ENCODE peak calls at places on chromosome 22, in four cellular contexts. One of them, this sample, is unnamed.

GRCh38 chr22:32202539-32203180 is 2.2 kb downstream of the RFPL2 start:
- DNase-seq in A549: peak; percentile 78
- DNase-seq in K562: peak; percentile 16
- DNase-seq in IMR-90: peak; percentile 22
- DNase-seq in this sample: no peak

GRCh38 chr22:23385301-23386244 is 194.5 kb downstream of the IGLL1 start:
- DNase-seq in A549: peak; percentile 77
- DNase-seq in K562: peak; percentile 82
- DNase-seq in IMR-90: peak; percentile 71
- DNase-seq in this sample: peak; percentile 80

GRCh38 chr22:43152355-43153071 is 1.2 kb downstream of the TSPO start:
- DNase-seq in A549: peak; percentile 55
- DNase-seq in K562: no peak
- DNase-seq in IMR-90: peak; percentile 22
- DNase-seq in this sample: peak; percentile 65

GRCh38 chr22:42752230-42752746 is 31.6 kb upstream of the A4GALT start:
- DNase-seq in A549: peak; percentile 51
- DNase-seq in K562: no peak
- DNase-seq in IMR-90: no peak
- DNase-seq in this sample: no peak

GRCh38 chr22:20508815-20509271 is 1.4 kb downstream of the MED15 start:
- DNase-seq in A549: no peak
- DNase-seq in K562: peak; percentile 56
- DNase-seq in IMR-90: no peak
- DNase-seq in this sample: no peak

GRCh38 chr22:48874956-48875355 is 952.7 kb downstream of the BRD1 start:
- DNase-seq in A549: no peak
- DNase-seq in K562: no peak
- DNase-seq in IMR-90: no peak
- DNase-seq in this sample: no peak

GRCh38 chr22:42716221-42716620 is 4.4 kb downstream of the A4GALT start:
- DNase-seq in A549: no peak
- DNase-seq in K562: no peak
- DNase-seq in IMR-90: no peak
- DNase-seq in this sample: no peak

GRCh38 chr22:26800858-26801257 is 143.5 kb downstream of the MIAT start:
- DNase-seq in A549: peak; percentile 44
- DNase-seq in K562: peak; percentile 18
- DNase-seq in IMR-90: peak; percentile 76
- DNase-seq in this sample: peak; percentile 79

GRCh38 chr22:44132724-44133123 is 48.0 kb upstream of the PARVG start:
- DNase-seq in A549: no peak
- DNase-seq in K562: no peak
- DNase-seq in IMR-90: no peak
- DNase-seq in this sample: no peak

GRCh38 chr22:31956360-31956759 is 12.0 kb downstream of the YWHAH start:
- DNase-seq in A549: no peak
- DNase-seq in K562: no peak
- DNase-seq in IMR-90: no peak
- DNase-seq in this sample: no peak

GRCh38 chr22:42857845-42858481 is 890 bp upstream of the ARFGAP3 start:
- DNase-seq in A549: no peak
- DNase-seq in K562: no peak
- DNase-seq in IMR-90: no peak
- DNase-seq in this sample: no peak

GRCh38 chr22:22928666-22929380 is 41.2 kb downstream of the IGLL5 start:
- DNase-seq in A549: no peak
- DNase-seq in K562: peak; percentile 58
- DNase-seq in IMR-90: peak; percentile 16
- DNase-seq in this sample: no peak

GRCh38 chr22:50320671-50321325 is 6.0 kb downstream of the DENND6B start:
- DNase-seq in A549: no peak
- DNase-seq in K562: no peak
- DNase-seq in IMR-90: no peak
- DNase-seq in this sample: no peak

GRCh38 chr22:20571531-20572007 is 64.2 kb downstream of the MED15 start:
- DNase-seq in A549: peak; percentile 21
- DNase-seq in K562: peak; percentile 99
- DNase-seq in IMR-90: no peak
- DNase-seq in this sample: peak; percentile 85

GRCh38 chr22:42086051-42086450 is 4.5 kb downstream of the NDUFA6 start:
- DNase-seq in A549: no peak
- DNase-seq in K562: no peak
- DNase-seq in IMR-90: no peak
- DNase-seq in this sample: no peak

GRCh38 chr22:48343461-48343860 is 1484.2 kb downstream of the BRD1 start:
- DNase-seq in A549: no peak
- DNase-seq in K562: no peak
- DNase-seq in IMR-90: no peak
- DNase-seq in this sample: no peak

GRCh38 chr22:36765943-36766450 is 9.9 kb downstream of the IFT27 start:
- DNase-seq in A549: no peak
- DNase-seq in K562: no peak
- DNase-seq in IMR-90: peak; percentile 59
- DNase-seq in this sample: no peak

GRCh38 chr22:48492371-48493320 is 1335.0 kb downstream of the BRD1 start:
- DNase-seq in A549: peak; percentile 85
- DNase-seq in K562: peak; percentile 72
- DNase-seq in IMR-90: peak; percentile 57
- DNase-seq in this sample: peak; percentile 70

GRCh38 chr22:48713266-48714205 is 1114.1 kb downstream of the BRD1 start:
- DNase-seq in A549: no peak
- DNase-seq in K562: no peak
- DNase-seq in IMR-90: no peak
- DNase-seq in this sample: no peak

GRCh38 chr22:47940211-47940610 is 1177.8 kb downstream of the TBC1D22A start:
- DNase-seq in A549: no peak
- DNase-seq in K562: no peak
- DNase-seq in IMR-90: no peak
- DNase-seq in this sample: no peak

GRCh38 chr22:50008151-50009040 is 4.2 kb downstream of the IL17REL start:
- DNase-seq in A549: no peak
- DNase-seq in K562: no peak
- DNase-seq in IMR-90: no peak
- DNase-seq in this sample: no peak

GRCh38 chr22:43039800-43040199 is 24.9 kb upstream of the PACSIN2 start:
- DNase-seq in A549: no peak
- DNase-seq in K562: no peak
- DNase-seq in IMR-90: no peak
- DNase-seq in this sample: no peak

DNA sequence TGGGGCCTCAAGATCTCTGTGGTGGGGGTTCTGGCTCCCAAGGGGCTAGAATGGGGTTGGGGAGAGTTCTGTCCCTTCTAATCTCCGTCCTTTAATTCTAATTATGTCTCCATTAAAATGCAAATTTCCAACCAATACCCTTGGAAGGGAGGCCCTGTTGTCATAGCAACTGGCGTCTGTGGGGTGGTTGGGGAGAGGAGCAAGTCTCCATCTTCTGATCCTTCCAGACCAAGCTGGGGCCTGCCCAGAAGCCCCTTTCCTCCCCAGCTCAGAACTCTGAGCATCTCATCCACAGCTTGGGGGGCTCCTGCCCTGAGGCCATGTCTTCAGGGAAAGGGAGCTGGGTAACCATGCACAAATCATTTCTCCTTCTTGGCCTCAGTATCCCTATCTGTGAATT is 5.4 kb upstream of the RPS19BP1 start:
- DNase-seq in A549: no peak
- DNase-seq in K562: no peak
- DNase-seq in IMR-90: no peak
- DNase-seq in this sample: no peak
- TF ChIP-seq MAFK in A549: no peak
- TF ChIP-seq MAFK in K562: no peak
- TF ChIP-seq MAFK in IMR-90: no peak
- TF ChIP-seq MAFK in this sample: no peak

GRCh38 chr22:29803190-29803589 is 34.9 kb downstream of the ASCC2 start:
- DNase-seq in A549: no peak
- DNase-seq in K562: no peak
- DNase-seq in IMR-90: no peak
- DNase-seq in this sample: no peak

GRCh38 chr22:29799217-29799680 is 32.1 kb downstream of the UQCR10 start:
- DNase-seq in A549: peak; percentile 87
- DNase-seq in K562: peak; percentile 72
- DNase-seq in IMR-90: peak; percentile 94
- DNase-seq in this sample: no peak

GRCh38 chr22:29798801-29799200 is 31.6 kb downstream of the UQCR10 start:
- DNase-seq in A549: no peak
- DNase-seq in K562: no peak
- DNase-seq in IMR-90: no peak
- DNase-seq in this sample: no peak

GRCh38 chr22:29801153-29801552 is 34.0 kb downstream of the UQCR10 start:
- DNase-seq in A549: no peak
- DNase-seq in K562: no peak
- DNase-seq in IMR-90: no peak
- DNase-seq in this sample: no peak

GRCh38 chr22:29801796-29802195 is 34.6 kb downstream of the UQCR10 start:
- DNase-seq in A549: no peak
- DNase-seq in K562: no peak
- DNase-seq in IMR-90: no peak
- DNase-seq in this sample: no peak
- TF ChIP-seq MAFK in A549: no peak
- TF ChIP-seq MAFK in K562: no peak
- TF ChIP-seq MAFK in IMR-90: no peak
- TF ChIP-seq MAFK in this sample: no peak

GRCh38 chr22:25697978-25698377 is 44.0 kb upstream of the MYO18B start:
- DNase-seq in A549: no peak
- DNase-seq in K562: no peak
- DNase-seq in IMR-90: no peak
- DNase-seq in this sample: no peak

GRCh38 chr22:25694167-25694907 is 47.7 kb upstream of the MYO18B start:
- DNase-seq in A549: no peak
- DNase-seq in K562: no peak
- DNase-seq in IMR-90: no peak
- DNase-seq in this sample: no peak

GRCh38 chr22:25698461-25698860 is 43.5 kb upstream of the MYO18B start:
- DNase-seq in A549: no peak
- DNase-seq in K562: no peak
- DNase-seq in IMR-90: no peak
- DNase-seq in this sample: no peak

GRCh38 chr22:25698986-25699385 is 43.0 kb upstream of the MYO18B start:
- DNase-seq in A549: no peak
- DNase-seq in K562: no peak
- DNase-seq in IMR-90: no peak
- DNase-seq in this sample: no peak

GRCh38 chr22:25696763-25697710 is 45.0 kb upstream of the MYO18B start:
- DNase-seq in A549: no peak
- DNase-seq in K562: no peak
- DNase-seq in IMR-90: no peak
- DNase-seq in this sample: no peak
- TF ChIP-seq MAFK in A549: no peak
- TF ChIP-seq MAFK in K562: no peak
- TF ChIP-seq MAFK in IMR-90: no peak
- TF ChIP-seq MAFK in this sample: no peak

GRCh38 chr22:34236527-34236926 is 316.3 kb upstream of the LARGE1 start:
- DNase-seq in A549: no peak
- DNase-seq in K562: no peak
- DNase-seq in IMR-90: no peak
- DNase-seq in this sample: no peak
- TF ChIP-seq MAFK in A549: no peak
- TF ChIP-seq MAFK in K562: no peak
- TF ChIP-seq MAFK in IMR-90: no peak
- TF ChIP-seq MAFK in this sample: no peak

DNA sequence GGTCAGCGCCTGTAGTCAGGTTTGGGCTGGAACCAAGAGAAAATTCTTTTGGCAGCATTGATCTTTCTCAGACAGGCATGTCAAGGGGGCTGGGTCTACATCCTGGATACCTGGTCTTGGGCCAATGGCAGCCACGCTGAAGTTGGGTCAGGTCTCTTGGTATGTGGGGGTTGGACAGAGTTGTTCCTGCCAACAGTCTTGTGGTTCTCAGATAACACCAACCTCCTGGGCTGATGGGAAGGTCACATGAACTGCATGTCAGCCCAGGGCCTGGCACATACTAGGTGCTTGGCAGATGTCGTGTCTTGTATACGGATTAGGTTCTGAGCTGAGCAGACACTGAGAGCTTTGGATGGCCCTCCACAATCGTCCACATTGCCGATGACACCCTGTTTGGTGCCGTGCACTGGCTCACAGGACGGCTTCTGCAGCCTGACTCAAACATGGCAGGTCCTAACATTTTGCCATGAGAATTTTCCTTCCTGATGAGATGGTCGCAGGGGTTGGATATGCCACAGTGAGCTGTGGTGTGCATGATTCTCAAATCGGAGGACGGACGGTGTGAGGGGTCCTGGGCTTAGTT is 42.0 kb downstream of the FBLN1 start:
- DNase-seq in A549: no peak
- DNase-seq in K562: no peak
- DNase-seq in IMR-90: peak; percentile 35
- DNase-seq in this sample: no peak
- TF ChIP-seq MAFK in A549: no peak
- TF ChIP-seq MAFK in K562: no peak
- TF ChIP-seq MAFK in IMR-90: no peak
- TF ChIP-seq MAFK in this sample: no peak

GRCh38 chr22:18984564-18984963 is 48.5 kb upstream of the PRODH start:
- DNase-seq in A549: no peak
- DNase-seq in K562: peak; percentile 31
- DNase-seq in IMR-90: no peak
- DNase-seq in this sample: no peak

GRCh38 chr22:18988958-18989357 is 52.9 kb upstream of the PRODH start:
- DNase-seq in A549: no peak
- DNase-seq in K562: no peak
- DNase-seq in IMR-90: no peak
- DNase-seq in this sample: no peak

GRCh38 chr22:18990355-18991137 is 54.5 kb upstream of the PRODH start:
- DNase-seq in A549: no peak
- DNase-seq in K562: no peak
- DNase-seq in IMR-90: no peak
- DNase-seq in this sample: no peak

GRCh38 chr22:18985761-18986160 is 49.7 kb upstream of the PRODH start:
- DNase-seq in A549: no peak
- DNase-seq in K562: peak; percentile 26
- DNase-seq in IMR-90: no peak
- DNase-seq in this sample: no peak

GRCh38 chr22:18987765-18988164 is 51.7 kb upstream of the PRODH start:
- DNase-seq in A549: no peak
- DNase-seq in K562: peak; percentile 83
- DNase-seq in IMR-90: no peak
- DNase-seq in this sample: peak; percentile 78
- TF ChIP-seq MAFK in A549: no peak
- TF ChIP-seq MAFK in K562: no peak
- TF ChIP-seq MAFK in IMR-90: no peak
- TF ChIP-seq MAFK in this sample: no peak

GRCh38 chr22:39666495-39666894 is 95.9 kb downstream of the CACNA1I start:
- DNase-seq in A549: no peak
- DNase-seq in K562: no peak
- DNase-seq in IMR-90: no peak
- DNase-seq in this sample: no peak
- TF ChIP-seq MAFK in A549: no peak
- TF ChIP-seq MAFK in K562: no peak
- TF ChIP-seq MAFK in IMR-90: no peak
- TF ChIP-seq MAFK in this sample: no peak